ENCODE peak calls at places on chromosomes 16 and 17, in nine cellular contexts. N is neural crest cell; H is activated naive CD4-positive, alpha-beta T cell; Q is T-helper 1 cell; R is H54; K is NCI-H460; Y is ELF-1; F is GDM1; X is non-pigmented ciliary epithelial cell. G is an unnamed sample.

GRCh38 chr16:69691980-69692911 is 34.1 kb downstream of the NQO1 start:
- DNase-seq in N (no peak), H (no peak), Q (no peak), R (no peak), K (no peak), Y (no peak), F (no peak), X (no peak), G (no peak)

GRCh38 chr17:7947651-7948050 is 15.6 kb downstream of the CNTROB start:
- DNase-seq in N (no peak), H (no peak), Q (no peak), R (no peak), K (no peak), Y (no peak), F (no peak), X (no peak), G (no peak)

GRCh38 chr16:83969771-83970429 is 1.9 kb downstream of the NECAB2 start:
- DNase-seq in N (no peak), H (no peak), Q (no peak), R (no peak), K (no peak), Y (no peak), F (no peak), X (no peak), G (no peak)

GRCh38 chr17:38507436-38507835 is 79.2 kb downstream of the ARHGAP23 start:
- DNase-seq in N (no peak), H (no peak), Q (no peak), R (no peak), K (no peak), Y (no peak), F (no peak), X (no peak), G (no peak)

GRCh38 chr16:24973771-24974461 is 41.3 kb downstream of the ARHGAP17 start:
- DNase-seq in N (no peak), H (no peak), Q (no peak), R (no peak), K (no peak), Y (no peak), F (no peak), X (no peak), G (no peak)

GRCh38 chr16:8550728-8551387 is 39.5 kb downstream of the TMEM114 start:
- DNase-seq in N (no peak), H (no peak), Q (no peak), R (no peak), K (no peak), Y (no peak), F (no peak), X (no peak), G (no peak)

GRCh38 chr16:3554351-3554928 is 22.8 kb downstream of the NLRC3 start:
- DNase-seq in N (no peak), H (no peak), Q (no peak), R (no peak), K (no peak), Y (peak), F (no peak), X (no peak), G (no peak)

GRCh38 chr16:84312783-84313382 is 18.2 kb downstream of the WFDC1 start:
- DNase-seq in N (no peak), H (no peak), Q (no peak), R (no peak), K (no peak), Y (peak), F (no peak), X (no peak), G (peak)

GRCh38 chr17:76191891-76192290 is 48.4 kb downstream of the RNF157 start:
- DNase-seq in N (no peak), H (no peak), Q (peak), R (no peak), K (no peak), Y (no peak), F (no peak), X (no peak), G (no peak)

G was measured in DMS79.